ENCODE peak calls at places on chromosomes 4 and X, in eight cellular contexts. R is Calu3, F is left ventricle myocardium inferior, N is pancreas, T is tibial nerve, W is GM23338, J is astrocyte, K is HFFc6. D is an unnamed sample.

GRCh38 chr4:40953253-40954118 is 203.7 kb downstream of the NSUN7 start:
- DNase-seq in R (no peak), F (peak), N (no peak), T (no peak), W (peak), J (no peak), K (no peak), D (no peak)

GRCh38 chr4:152500798-152501434 is 35.0 kb downstream of the FBXW7 start:
- DNase-seq in R (peak), F (no peak), N (peak), T (peak), W (peak), J (peak), K (peak), D (no peak)

GRCh38 chr4:39441593-39441992 is 17.1 kb downstream of the RPL9 start:
- DNase-seq in R (no peak), F (no peak), N (no peak), T (no peak), W (no peak), J (no peak), K (no peak), D (no peak)

GRCh38 chr4:136818811-136819210 is 713.5 kb downstream of the PCDH18 start:
- DNase-seq in R (no peak), F (no peak), N (no peak), T (no peak), W (no peak), J (peak), K (no peak), D (no peak)

GRCh38 chrX:120560405-120560841 is 339 bp downstream of the CUL4B start:
- DNase-seq in R (peak), F (peak), N (peak), T (peak), W (no peak), J (peak), K (peak), D (peak)

GRCh38 chrX:110145854-110146253 is 142.9 kb downstream of the TMEM164 start:
- DNase-seq in R (peak), F (no peak), N (no peak), T (no peak), W (peak), J (no peak), K (no peak), D (no peak)

GRCh38 chrX:29902004-29902403 is 313.4 kb upstream of the MAGEB2 start:
- DNase-seq in R (no peak), F (no peak), N (no peak), T (no peak), W (no peak), J (no peak), K (no peak), D (no peak)

GRCh38 chrX:22053486-22053885 is 21.4 kb downstream of the PHEX start:
- DNase-seq in R (no peak), F (no peak), N (no peak), T (no peak), W (no peak), J (no peak), K (no peak), D (no peak)

GRCh38 chr4:7679431-7679830 is 244.7 kb upstream of the PSAPL1 start:
- DNase-seq in R (no peak), F (no peak), N (no peak), T (no peak), W (no peak), J (no peak), K (no peak), D (no peak)

GRCh38 chr4:42519803-42520417 is 122.6 kb downstream of the SHISA3 start:
- DNase-seq in R (peak), F (no peak), N (no peak), T (peak), W (peak), J (peak), K (peak), D (no peak)

GRCh38 chr4:2805712-2806391 is 13.0 kb downstream of the SH3BP2 start:
- DNase-seq in R (peak), F (peak), N (peak), T (peak), W (no peak), J (no peak), K (no peak), D (no peak)

GRCh38 chr4:68466185-68466584 is 18.9 kb downstream of the TMPRSS11E start:
- DNase-seq in R (no peak), F (no peak), N (no peak), T (no peak), W (no peak), J (peak), K (peak), D (no peak)

GRCh38 chrX:20980426-20980825 is 393.8 kb upstream of the CNKSR2 start:
- DNase-seq in R (no peak), F (no peak), N (no peak), T (no peak), W (no peak), J (no peak), K (no peak), D (no peak)

GRCh38 chr4:139184129-139184528 is 7.1 kb upstream of the ELF2 start:
- DNase-seq in R (no peak), F (no peak), N (no peak), T (no peak), W (no peak), J (peak), K (peak), D (no peak)

GRCh38 chrX:68732906-68733493 is 85.5 kb downstream of the STARD8 start:
- DNase-seq in R (peak), F (peak), N (peak), T (peak), W (peak), J (peak), K (peak), D (peak)

GRCh38 chr4:150579591-150580234 is 2.2 kb upstream of the MAB21L2 start:
- DNase-seq in R (peak), F (peak), N (no peak), T (no peak), W (peak), J (peak), K (no peak), D (no peak)

GRCh38 chrX:10387011-10387410 is 230.2 kb downstream of the CLCN4 start:
- DNase-seq in R (no peak), F (no peak), N (no peak), T (no peak), W (no peak), J (peak), K (peak), D (no peak)

GRCh38 chr4:2388430-2389182 is 29.8 kb downstream of the ZFYVE28 start:
- DNase-seq in R (no peak), F (no peak), N (no peak), T (no peak), W (no peak), J (no peak), K (no peak), D (no peak)

GRCh38 chrX:150842198-150842553 is 56.3 kb downstream of the CD99L2 start:
- DNase-seq in R (no peak), F (no peak), N (no peak), T (no peak), W (no peak), J (no peak), K (no peak), D (no peak)

GRCh38 chr4:145293658-145294057 is 113.3 kb upstream of the OTUD4 start:
- DNase-seq in R (no peak), F (no peak), N (no peak), T (no peak), W (no peak), J (peak), K (no peak), D (no peak)

GRCh38 chr4:147924604-147925412 is 192.9 kb downstream of the ARHGAP10 start:
- DNase-seq in R (peak), F (no peak), N (no peak), T (no peak), W (peak), J (no peak), K (peak), D (no peak)

GRCh38 chr4:1604706-1605205 is 79.4 kb downstream of the FAM53A start:
- DNase-seq in R (peak), F (no peak), N (no peak), T (no peak), W (no peak), J (no peak), K (no peak), D (no peak)

GRCh38 chr4:141390527-141391046 is 169.9 kb downstream of the ZNF330 start:
- DNase-seq in R (no peak), F (no peak), N (no peak), T (no peak), W (no peak), J (no peak), K (no peak), D (no peak)

GRCh38 chrX:68307767-68308166 is 125.5 kb downstream of the OPHN1 start:
- DNase-seq in R (no peak), F (no peak), N (no peak), T (peak), W (no peak), J (peak), K (peak), D (no peak)

GRCh38 chr4:114509340-114509739 is 89.3 kb upstream of the UGT8 start:
- DNase-seq in R (no peak), F (no peak), N (no peak), T (no peak), W (no peak), J (no peak), K (no peak), D (no peak)

GRCh38 chrX:148854351-148854750 is 353.9 kb downstream of the AFF2 start:
- DNase-seq in R (no peak), F (no peak), N (no peak), T (no peak), W (no peak), J (peak), K (no peak), D (no peak)

GRCh38 chrX:38277802-38278201 is 49.5 kb downstream of the RPGR start:
- DNase-seq in R (no peak), F (no peak), N (no peak), T (no peak), W (no peak), J (no peak), K (no peak), D (no peak)

GRCh38 chr4:183838987-183839712 is 66.0 kb upstream of the STOX2 start:
- DNase-seq in R (no peak), F (no peak), N (no peak), T (no peak), W (peak), J (peak), K (no peak), D (no peak)
- TF ChIP-seq CTCF in R (no peak), F (peak), N (no peak), T (peak), W (peak), J (peak), K (no peak), D (no peak)

DNA sequence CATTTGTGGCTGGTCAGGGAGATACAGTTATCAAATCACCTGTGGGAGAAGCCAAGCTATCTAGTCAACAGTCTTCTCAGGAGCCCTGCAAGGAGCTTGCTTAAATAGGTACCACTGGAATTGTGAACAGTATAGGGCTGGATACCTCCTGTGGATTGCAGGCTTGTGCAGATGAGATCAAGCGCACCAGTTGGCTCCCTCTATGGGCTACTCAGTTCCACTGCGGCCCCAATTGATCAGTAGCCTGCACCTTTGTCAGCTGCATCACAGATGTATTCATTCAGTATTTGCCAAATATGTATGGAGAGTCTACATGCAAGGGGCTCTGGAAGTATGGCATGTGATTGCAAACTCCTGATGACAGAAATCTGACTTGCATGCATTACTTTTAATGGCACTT is 28.6 kb downstream of the TEX13A start:
- DNase-seq in R (peak), F (no peak), N (no peak), T (no peak), W (peak), J (no peak), K (no peak), D (no peak)
- TF ChIP-seq CTCF in R (no peak), F (peak), N (peak), T (peak), W (peak), J (peak), K (peak), D (no peak)

GRCh38 chr4:85228264-85228663 is 246.7 kb upstream of the ARHGAP24 start:
- DNase-seq in R (no peak), F (no peak), N (no peak), T (no peak), W (peak), J (no peak), K (no peak), D (no peak)
- TF ChIP-seq CTCF in R (no peak), F (no peak), N (no peak), T (no peak), W (peak), J (no peak), K (no peak), D (no peak)

GRCh38 chr4:111800551-111800950 is 344.7 kb upstream of the FAM241A start:
- DNase-seq in R (no peak), F (no peak), N (no peak), T (no peak), W (no peak), J (no peak), K (no peak), D (no peak)

GRCh38 chr4:111793686-111794085 is 351.6 kb upstream of the FAM241A start:
- DNase-seq in R (no peak), F (no peak), N (no peak), T (no peak), W (peak), J (no peak), K (no peak), D (no peak)

GRCh38 chr4:111802191-111802590 is 343.1 kb upstream of the FAM241A start:
- DNase-seq in R (no peak), F (no peak), N (no peak), T (no peak), W (no peak), J (no peak), K (peak), D (no peak)

GRCh38 chr4:111797455-111798163 is 347.6 kb upstream of the FAM241A start:
- DNase-seq in R (no peak), F (no peak), N (no peak), T (no peak), W (no peak), J (no peak), K (no peak), D (no peak)

GRCh38 chr4:111798840-111799239 is 346.4 kb upstream of the FAM241A start:
- DNase-seq in R (no peak), F (no peak), N (no peak), T (no peak), W (peak), J (no peak), K (no peak), D (no peak)
- TF ChIP-seq CTCF in R (no peak), F (no peak), N (no peak), T (no peak), W (peak), J (no peak), K (peak), D (no peak)

GRCh38 chrX:108811891-108812290 is 75.5 kb upstream of the IRS4 start:
- DNase-seq in R (no peak), F (no peak), N (no peak), T (no peak), W (peak), J (no peak), K (no peak), D (no peak)
- TF ChIP-seq CTCF in R (no peak), F (no peak), N (no peak), T (no peak), W (peak), J (no peak), K (no peak), D (no peak)

DNA sequence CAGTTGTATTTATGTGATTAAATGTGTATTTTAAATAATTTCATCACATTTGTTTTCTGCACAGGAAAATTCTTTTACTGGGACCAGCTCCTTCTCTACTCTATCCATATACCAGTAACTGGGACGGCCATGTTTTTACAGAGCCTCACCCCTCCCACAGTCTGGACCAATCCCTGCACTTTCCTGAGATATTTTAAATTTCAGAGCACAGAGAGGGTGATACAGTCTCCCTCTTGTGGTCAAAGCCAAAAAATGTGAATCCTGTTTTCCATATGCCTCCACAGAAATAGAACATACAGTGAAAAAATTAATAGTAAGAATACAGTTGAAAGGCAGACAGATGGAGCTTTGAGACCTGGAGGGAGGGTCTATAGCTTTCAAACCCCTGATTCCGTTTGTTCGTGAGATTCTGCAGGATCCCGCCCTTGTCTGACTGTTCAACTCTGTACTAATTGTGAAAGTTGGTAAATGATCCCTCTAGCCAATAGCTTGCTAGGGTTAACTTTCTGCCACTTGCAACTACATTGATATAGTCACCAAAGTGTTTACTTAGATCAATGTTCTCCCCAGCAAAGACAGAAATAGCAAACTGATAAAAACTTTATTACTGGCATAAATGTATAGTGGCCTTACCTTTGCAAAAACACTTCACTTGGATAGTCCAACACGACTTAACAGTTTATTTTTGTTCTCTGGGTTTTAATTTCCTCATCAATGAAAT is 172.2 kb downstream of the PPARGC1A start:
- DNase-seq in R (no peak), F (no peak), N (no peak), T (no peak), W (peak), J (peak), K (peak), D (no peak)
- TF ChIP-seq CTCF in R (peak), F (peak), N (no peak), T (no peak), W (peak), J (peak), K (peak), D (no peak)

D was measured in natural killer cell.